ENCODE peak calls at places on chromosome 9, in eight cellular contexts. J is RPMI7951; Q is GM23248; O is mucosa of gallbladder; B is activated T-cell treated with anti-CD3 and anti-CD28 coated beads, Interleukin-2, amount 50 U/mL, for 4 hours; S is osteocyte; H is AG09319; E is upper lobe of right lung. I is an unnamed sample.

GRCh38 chr9:134361843-134362414 is 35.7 kb downstream of the RXRA start:
- DNase-seq in Q (no peak), O (no peak), J (no peak), E (no peak), S (no peak), H (no peak), B (no peak), I (peak)

GRCh38 chr9:86503281-86503680 is 149.1 kb upstream of the TUT7 start:
- DNase-seq in J (no peak), E (no peak), Q (no peak), B (no peak), H (no peak), O (no peak), S (no peak), I (no peak)

GRCh38 chr9:8960254-8960653 is 1160.7 kb upstream of the DMAC1 start:
- DNase-seq in J (no peak), E (no peak), Q (no peak), O (no peak), H (no peak), S (no peak), B (no peak), I (no peak)

GRCh38 chr9:127519301-127520166 is 68.2 kb downstream of the LRSAM1 start:
- DNase-seq in S (peak), Q (peak), E (peak), J (peak), B (no peak), O (peak), H (peak), I (peak)

GRCh38 chr9:129343697-129344375 is 165.8 kb upstream of the IER5L start:
- DNase-seq in Q (no peak), S (no peak), J (peak), H (no peak), E (peak), O (peak), B (no peak), I (no peak)

GRCh38 chr9:108212179-108212578 is 643.6 kb downstream of the ACTL7B start:
- DNase-seq in O (no peak), E (no peak), H (no peak), J (peak), S (no peak), B (no peak), Q (no peak), I (no peak)

GRCh38 chr9:6899274-6899673 is 141.5 kb downstream of the KDM4C start:
- DNase-seq in E (no peak), B (no peak), S (no peak), H (no peak), Q (no peak), O (no peak), J (no peak), I (no peak)

GRCh38 chr9:84711936-84712335 is 42.4 kb downstream of the NTRK2 start:
- DNase-seq in Q (peak), B (no peak), S (no peak), H (no peak), J (peak), O (no peak), E (no peak), I (peak)

GRCh38 chr9:18473551-18474279 is at the start of gene ADAMTSL1:
- DNase-seq in Q (peak), B (no peak), S (no peak), O (peak), J (peak), E (no peak), H (peak), I (peak)

GRCh38 chr9:89952401-89952800 is 347.6 kb downstream of the GADD45G start:
- DNase-seq in S (no peak), J (no peak), H (no peak), E (no peak), O (no peak), B (no peak), Q (peak), I (peak)

GRCh38 chr9:130107955-130108354 is 54.2 kb downstream of the GPR107 start:
- DNase-seq in O (no peak), J (no peak), S (no peak), Q (no peak), B (no peak), E (no peak), H (no peak), I (no peak)

GRCh38 chr9:137423810-137424291 is 658 bp downstream of the NOXA1 start:
- DNase-seq in E (peak), J (peak), Q (no peak), B (no peak), H (no peak), S (no peak), O (no peak), I (peak)

GRCh38 chr9:115126406-115126805 is 8.4 kb upstream of the TNC start:
- DNase-seq in B (no peak), H (no peak), E (no peak), Q (no peak), O (no peak), S (no peak), J (peak), I (peak)

GRCh38 chr9:94813379-94813778 is 86.9 kb downstream of the AOPEP start:
- DNase-seq in O (no peak), B (no peak), H (no peak), S (no peak), J (no peak), Q (no peak), E (no peak), I (no peak)

GRCh38 chr9:7394007-7394774 is 405.4 kb downstream of the DMAC1 start:
- DNase-seq in J (peak), B (no peak), E (no peak), Q (no peak), S (no peak), O (no peak), H (no peak), I (no peak)

GRCh38 chr9:80839821-80840670 is 849.3 kb downstream of the TLE1 start:
- DNase-seq in B (no peak), S (no peak), E (no peak), J (peak), Q (no peak), O (no peak), H (no peak), I (no peak)